ENCODE peak calls at places on chromosomes 13 and 19, in nine cellular contexts. X is body of pancreas, G is esophagus squamous epithelium, N is sigmoid colon, U is IMR-90, F is heart right ventricle, E is GM23248, L is left ventricle myocardium inferior, P is lower lobe of right lung. T is an unnamed sample. For H3K4me1, the result is how much of the 10 kb centered on the place peaks cover.

GRCh38 chr19:20453424-20453938 is 112.1 kb downstream of the ZNF737 start:
- DNase-seq in P (no peak), U (no peak), X (no peak), N (no peak), L (no peak), F (no peak), G (no peak), E (no peak), T (no peak)

GRCh38 chr13:46948338-46948737 is 51.5 kb upstream of the HTR2A start:
- DNase-seq in U (no peak), F (no peak), L (no peak), P (no peak), G (no peak), X (no peak), E (no peak), N (no peak), T (no peak)

GRCh38 chr19:49767380-49767779 is 579 bp downstream of the AP2A1 start:
- DNase-seq in E (peak), X (no peak), F (no peak), P (no peak), U (no peak), L (no peak), N (no peak), G (no peak), T (no peak)

GRCh38 chr19:1450735-1451669 is 1.1 kb downstream of the APC2 start:
- DNase-seq in L (no peak), U (no peak), P (no peak), G (no peak), N (no peak), X (no peak), F (no peak), E (no peak), T (no peak)

GRCh38 chr19:40798997-40799557 is at the start of gene EGLN2:
- DNase-seq in P (no peak), F (no peak), L (no peak), X (no peak), G (no peak), U (no peak), N (no peak), E (no peak), T (no peak)

GRCh38 chr19:14577885-14578427 is 4.9 kb upstream of the CLEC17A start:
- DNase-seq in U (no peak), E (no peak), P (no peak), G (no peak), L (no peak), X (no peak), N (no peak), F (no peak), T (no peak)

GRCh38 chr13:101474419-101474957 is 22.0 kb downstream of the ITGBL1 start:
- DNase-seq in X (peak), L (no peak), P (no peak), G (no peak), F (no peak), U (peak), E (peak), N (no peak), T (no peak)

GRCh38 chr13:44223785-44224432 is 149.7 kb upstream of the SERP2 start:
- DNase-seq in N (no peak), U (no peak), F (no peak), P (no peak), X (no peak), G (no peak), L (no peak), E (no peak), T (no peak)

GRCh38 chr19:8965887-8966286 is 44.3 kb downstream of the MUC16 start:
- DNase-seq in E (no peak), X (no peak), U (no peak), P (no peak), F (no peak), N (no peak), L (no peak), G (no peak), T (no peak)

GRCh38 chr13:36530050-36530789 is 97.9 kb downstream of the CCNA1 start:
- DNase-seq in P (peak), F (no peak), N (no peak), U (no peak), X (no peak), L (no peak), G (no peak), E (no peak), T (no peak)

GRCh38 chr13:49457221-49457620 is 13.1 kb downstream of the SETDB2 start:
- DNase-seq in E (peak), F (no peak), U (peak), X (no peak), P (no peak), L (no peak), G (no peak), N (no peak), T (peak)

GRCh38 chr19:16722591-16722990 is 2.9 kb downstream of the NWD1 start:
- DNase-seq in U (no peak), L (no peak), X (no peak), G (no peak), F (no peak), P (no peak), N (no peak), E (no peak), T (no peak)

GRCh38 chr19:35262101-35262761 is 6.5 kb upstream of the USF2 start:
- DNase-seq in G (no peak), F (no peak), E (no peak), N (peak), L (no peak), X (peak), P (peak), U (no peak), T (peak)

DNA sequence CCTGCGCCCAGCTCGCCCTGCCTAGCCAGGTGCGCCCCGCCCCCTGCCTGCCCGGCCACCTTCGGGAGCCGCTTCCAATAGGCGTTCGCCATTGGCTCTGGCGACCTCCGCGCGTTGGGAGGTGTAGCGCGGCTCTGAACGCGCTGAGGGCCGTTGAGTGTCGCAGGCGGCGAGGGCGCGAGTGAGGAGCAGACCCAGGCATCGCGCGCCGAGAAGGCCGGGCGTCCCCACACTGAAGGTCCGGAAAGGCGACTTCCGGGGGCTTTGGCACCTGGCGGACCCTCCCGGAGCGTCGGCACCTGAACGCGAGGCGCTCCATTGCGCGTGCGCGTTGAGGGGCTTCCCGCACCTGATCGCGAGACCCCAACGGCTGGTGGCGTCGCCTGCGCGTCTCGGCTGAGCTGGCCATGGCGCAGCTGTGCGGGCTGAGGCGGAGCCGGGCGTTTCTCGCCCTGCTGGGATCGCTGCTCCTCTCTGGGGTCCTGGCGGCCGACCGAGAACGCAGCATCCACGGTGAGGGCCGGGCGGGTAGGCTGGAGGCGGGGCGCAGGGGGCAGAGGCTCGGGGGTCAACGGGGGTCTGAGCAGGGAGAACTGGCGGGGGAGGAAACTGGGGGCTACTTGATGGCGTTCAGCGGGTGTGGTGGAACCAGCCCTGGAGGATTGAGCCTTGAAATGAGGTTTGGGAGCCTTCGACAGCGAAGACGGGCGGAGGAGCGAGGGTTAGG is at the start of gene SPINT2:
- DNase-seq in F (peak), G (no peak), X (peak), P (peak), U (no peak), L (no peak), N (no peak), E (peak), T (peak)
- H3K27ac ChIP-seq in F (peak), G (peak), X (peak), P (peak), U (no peak), L (peak), N (peak), E (no peak), T (peak)

GRCh38 chr19:18428173-18428836 is 9.1 kb downstream of the SSBP4 start:
- DNase-seq in L (no peak), N (peak), X (no peak), E (no peak), P (no peak), G (no peak), F (no peak), U (no peak), T (no peak)
- H3K4me3 ChIP-seq in L (peak), N (no peak), X (no peak), E (no peak), P (no peak), G (peak), F (peak), U (no peak), T (no peak)

GRCh38 chr13:110664074-110664473 is 41.8 kb downstream of the CARS2 start:
- DNase-seq in U (no peak), L (no peak), N (no peak), G (no peak), X (no peak), P (no peak), E (no peak), F (no peak), T (no peak)

GRCh38 chr13:110664673-110665072 is 41.2 kb downstream of the CARS2 start:
- DNase-seq in L (no peak), F (no peak), U (no peak), X (no peak), N (no peak), G (no peak), P (no peak), E (no peak), T (peak)

GRCh38 chr13:110665491-110666254 is 40.2 kb downstream of the CARS2 start:
- DNase-seq in F (no peak), E (no peak), L (no peak), G (no peak), X (no peak), N (no peak), P (no peak), U (no peak), T (no peak)

GRCh38 chr13:110663491-110663890 is 42.4 kb downstream of the CARS2 start:
- DNase-seq in L (no peak), F (no peak), E (no peak), X (no peak), U (no peak), P (no peak), N (no peak), G (no peak), T (no peak)

DNA sequence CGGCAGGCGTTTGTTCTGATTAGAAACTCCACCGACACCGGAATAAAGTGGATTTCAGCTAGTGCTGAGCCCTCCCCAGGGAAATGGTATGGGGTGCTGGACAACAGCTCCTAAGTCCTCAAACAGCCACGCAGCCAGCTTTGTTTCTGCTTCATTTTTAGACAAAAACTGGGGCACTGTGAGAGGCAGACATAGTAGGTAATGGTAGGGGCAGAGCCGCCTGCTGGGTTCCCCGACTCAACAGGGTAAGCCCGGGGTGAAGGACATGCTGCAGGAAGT is 39.7 kb downstream of the CARS2 start:
- DNase-seq in X (no peak), G (no peak), L (no peak), N (no peak), E (no peak), F (no peak), U (no peak), P (no peak), T (no peak)
- H3K4me1 ChIP-seq in X (under half), G (under half), L (under half), N (under half), E (under half), F (under half), U (under half), P (under half), T (under half)

DNA sequence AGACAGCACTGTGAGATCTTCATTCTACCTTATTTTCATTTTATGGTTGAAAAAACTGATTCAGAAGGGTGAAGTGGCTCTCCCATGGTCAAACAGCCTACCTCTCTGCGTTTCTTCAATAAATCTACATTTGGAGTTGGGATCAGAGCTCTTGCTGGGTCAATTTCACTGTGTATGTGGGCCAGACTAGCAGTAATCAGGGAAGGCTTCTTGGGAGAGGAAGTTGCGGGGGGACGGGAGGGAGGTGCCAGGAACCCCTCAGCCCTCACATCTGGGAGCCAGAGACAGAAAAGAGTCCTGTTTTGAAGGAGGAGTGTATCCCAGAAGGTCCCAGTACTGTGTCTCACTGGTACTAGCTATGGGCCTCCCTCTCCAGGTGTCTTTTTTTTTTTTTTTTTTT is 925 bp downstream of the KXD1 start:
- DNase-seq in G (no peak), U (no peak), N (no peak), X (no peak), E (peak), F (no peak), P (no peak), L (no peak), T (no peak)
- H3K27ac ChIP-seq in G (peak), U (peak), N (peak), X (peak), E (peak), F (peak), P (peak), L (peak), T (peak)

DNA sequence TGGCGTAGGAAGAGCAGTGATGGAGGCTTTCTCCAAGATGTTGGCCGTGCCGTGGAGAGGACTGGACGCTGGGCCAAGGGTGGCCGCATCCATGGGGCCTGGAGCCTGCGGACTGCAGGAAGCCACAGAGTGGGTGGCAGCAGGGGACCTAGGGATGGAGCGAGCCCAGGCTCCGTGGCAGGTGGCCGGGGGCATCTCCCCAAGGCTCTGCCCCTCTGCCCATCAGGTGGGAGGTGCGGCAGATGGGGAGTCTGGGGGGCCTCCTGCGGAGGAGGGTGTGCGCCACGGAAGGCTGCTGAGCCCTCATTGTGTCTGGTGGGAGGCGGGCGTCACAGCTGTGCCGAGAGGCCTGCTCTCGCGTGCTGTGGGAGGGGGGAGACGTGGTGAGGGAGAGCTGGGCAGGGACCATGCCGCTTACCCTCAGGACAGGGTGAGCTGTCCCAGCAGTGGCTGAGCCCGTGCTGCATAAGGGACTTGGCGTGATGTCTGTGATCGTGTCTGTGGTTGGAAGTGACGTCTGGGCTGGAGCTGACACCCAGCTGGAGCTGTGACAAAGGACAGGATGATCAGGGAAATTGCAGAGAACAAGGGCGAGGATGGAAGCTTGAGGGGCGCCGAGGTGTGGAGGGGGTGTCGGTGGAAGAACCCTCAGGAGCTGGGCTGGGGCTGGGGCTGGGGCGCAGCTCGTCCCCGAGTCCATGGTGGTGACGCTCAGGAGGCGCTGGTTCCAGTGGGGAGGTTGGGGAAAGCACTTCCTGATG is 13.4 kb downstream of the MCF2L start:
- DNase-seq in E (no peak), X (no peak), U (no peak), F (no peak), G (no peak), L (no peak), N (no peak), P (no peak), T (no peak)
- H3K4me3 ChIP-seq in E (no peak), X (no peak), U (no peak), F (peak), G (peak), L (peak), N (no peak), P (peak), T (no peak)

GRCh38 chr19:2633693-2634075 is 68.8 kb downstream of the GNG7 start:
- DNase-seq in L (no peak), G (no peak), F (no peak), E (no peak), X (no peak), N (no peak), P (no peak), U (no peak), T (no peak)
- H3K4me1 ChIP-seq in L (under half), G (under half), F (under half), E (under half), X (under half), N (under half), P (under half), U (under half), T (under half)

GRCh38 chr13:32023096-32023495 is 8.5 kb upstream of the FRY start:
- DNase-seq in G (no peak), E (no peak), L (no peak), X (no peak), P (no peak), N (no peak), U (no peak), F (no peak), T (no peak)
- H3K27ac ChIP-seq in G (no peak), E (no peak), L (peak), X (no peak), P (no peak), N (no peak), U (no peak), F (no peak), T (no peak)

T was measured in aorta.